ENCODE peak calls at places on chromosome 4, in ten cellular contexts. D is GM23248, J is thoracic aorta, X is uterus, E is caudate nucleus, C is mammary epithelial cell, L is spleen, A is H9, O is tibial nerve, K is kidney. U is an unnamed sample.
A peak's percentile ranks its signal among the peaks of the same experiment; 100 is the strongest.

GRCh38 chr4:100493756-100494155 is 24.1 kb downstream of the EMCN start:
- DNase-seq in D (peak; percentile 55), J (no peak), X (no peak), E (no peak), C (peak; percentile 19), L (no peak), A (no peak), O (no peak), K (no peak), U (no peak)

GRCh38 chr4:133147922-133148689 is 988 bp upstream of the PCDH10 start:
- DNase-seq in D (peak; percentile 43), J (no peak), X (no peak), E (peak; percentile 73), C (no peak), L (peak; percentile 69), A (peak; percentile 55), O (no peak), K (peak; percentile 61), U (no peak)

GRCh38 chr4:177064724-177065394 is 244.8 kb upstream of the NEIL3 start:
- DNase-seq in D (no peak), J (no peak), X (no peak), E (no peak), C (no peak), L (no peak), A (no peak), O (no peak), K (no peak), U (no peak)

GRCh38 chr4:74522251-74522991 is 77.5 kb downstream of the AREG start:
- DNase-seq in D (peak; percentile 68), J (no peak), X (no peak), E (no peak), C (no peak), L (no peak), A (no peak), O (no peak), K (no peak), U (no peak)

GRCh38 chr4:169557061-169557636 is 55.2 kb downstream of the NEK1 start:
- DNase-seq in D (no peak), J (no peak), X (no peak), E (no peak), C (no peak), L (no peak), A (no peak), O (no peak), K (no peak), U (no peak)

GRCh38 chr4:48594185-48594584 is 104.1 kb downstream of the ZAR1 start:
- DNase-seq in D (no peak), J (no peak), X (peak; percentile 17), E (no peak), C (no peak), L (no peak), A (no peak), O (no peak), K (no peak), U (no peak)

GRCh38 chr4:169906821-169907220 is 119.4 kb downstream of the MFAP3L start:
- DNase-seq in D (no peak), J (no peak), X (no peak), E (no peak), C (no peak), L (no peak), A (no peak), O (no peak), K (no peak), U (no peak)

GRCh38 chr4:79025170-79025569 is 85.9 kb upstream of the PAQR3 start:
- DNase-seq in D (no peak), J (no peak), X (no peak), E (no peak), C (no peak), L (no peak), A (no peak), O (no peak), K (no peak), U (no peak)

GRCh38 chr4:128524311-128524710 is 236.7 kb upstream of the PGRMC2 start:
- DNase-seq in D (peak; percentile 96), J (peak; percentile 56), X (peak; percentile 49), E (no peak), C (peak; percentile 80), L (no peak), A (no peak), O (no peak), K (peak; percentile 90), U (peak; percentile 69)

GRCh38 chr4:16862688-16863087 is 35.8 kb downstream of the LDB2 start:
- DNase-seq in D (no peak), J (no peak), X (peak; percentile 46), E (no peak), C (no peak), L (peak; percentile 77), A (no peak), O (no peak), K (peak; percentile 70), U (no peak)

GRCh38 chr4:27318740-27319139 is 458.1 kb downstream of the STIM2 start:
- DNase-seq in D (peak; percentile 52), J (no peak), X (no peak), E (no peak), C (peak; percentile 24), L (no peak), A (peak; percentile 80), O (no peak), K (no peak), U (no peak)

GRCh38 chr4:105666693-105667092 is 41.8 kb downstream of the INTS12 start:
- DNase-seq in D (peak; percentile 46), J (no peak), X (no peak), E (no peak), C (peak; percentile 39), L (no peak), A (no peak), O (no peak), K (no peak), U (no peak)

GRCh38 chr4:41881931-41882621 is 53.2 kb upstream of the TMEM33 start:
- DNase-seq in D (peak; percentile 19), J (no peak), X (no peak), E (no peak), C (no peak), L (peak; percentile 76), A (peak; percentile 41), O (no peak), K (no peak), U (no peak)

GRCh38 chr4:6177587-6178197 is 22.7 kb downstream of the JAKMIP1 start:
- DNase-seq in D (no peak), J (no peak), X (no peak), E (no peak), C (no peak), L (no peak), A (no peak), O (no peak), K (no peak), U (no peak)

GRCh38 chr4:162126754-162127153 is 37.0 kb downstream of the FSTL5 start:
- DNase-seq in D (no peak), J (no peak), X (no peak), E (no peak), C (no peak), L (no peak), A (no peak), O (no peak), K (no peak), U (no peak)
- H3K27ac ChIP-seq in D (no peak overlapping the region), J (no peak overlapping the region), X (no peak overlapping the region), E (no peak overlapping the region), C (no peak overlapping the region), L (no peak overlapping the region), A (no peak overlapping the region), O (no peak overlapping the region), K (no peak overlapping the region), U (no peak overlapping the region)

GRCh38 chr4:68872442-68873217 is 56.8 kb downstream of the UGT2B10 start:
- DNase-seq in D (no peak), J (no peak), X (no peak), E (no peak), C (no peak), L (no peak), A (no peak), O (no peak), K (no peak), U (no peak)
- H3K27ac ChIP-seq in D (no peak overlapping the region), J (no peak overlapping the region), X (no peak overlapping the region), E (no peak overlapping the region), C (no peak overlapping the region), L (no peak overlapping the region), A (no peak overlapping the region), O (no peak overlapping the region), K (no peak overlapping the region), U (no peak overlapping the region)

GRCh38 chr4:24820541-24820940 is 25.2 kb downstream of the SOD3 start:
- DNase-seq in D (no peak), J (no peak), X (no peak), E (no peak), C (no peak), L (no peak), A (no peak), O (no peak), K (no peak), U (no peak)

GRCh38 chr4:24824720-24825119 is 29.3 kb downstream of the SOD3 start:
- DNase-seq in D (no peak), J (no peak), X (no peak), E (no peak), C (peak; percentile 55), L (no peak), A (no peak), O (no peak), K (no peak), U (peak; percentile 52)
- H3K27ac ChIP-seq in D (no peak overlapping the region), J (no peak overlapping the region), X (no peak overlapping the region), E (no peak overlapping the region), C (no peak overlapping the region), L (no peak overlapping the region), A (no peak overlapping the region), O (no peak overlapping the region), K (no peak overlapping the region), U (no peak overlapping the region)

GRCh38 chr4:119039160-119039559 is 96.5 kb upstream of the MYOZ2 start:
- DNase-seq in D (no peak), J (no peak), X (no peak), E (no peak), C (no peak), L (no peak), A (no peak), O (no peak), K (no peak), U (no peak)

GRCh38 chr4:119041951-119042560 is 93.6 kb upstream of the MYOZ2 start:
- DNase-seq in D (peak; percentile 82), J (no peak), X (peak; percentile 70), E (no peak), C (peak; percentile 68), L (no peak), A (peak; percentile 70), O (peak; percentile 71), K (no peak), U (no peak)

GRCh38 chr4:119040261-119040660 is 95.4 kb upstream of the MYOZ2 start:
- DNase-seq in D (peak; percentile 46), J (no peak), X (no peak), E (no peak), C (no peak), L (no peak), A (no peak), O (no peak), K (no peak), U (no peak)

GRCh38 chr4:119039779-119040178 is 95.9 kb upstream of the MYOZ2 start:
- DNase-seq in D (no peak), J (no peak), X (no peak), E (no peak), C (no peak), L (no peak), A (peak; percentile 72), O (no peak), K (no peak), U (no peak)

DNA sequence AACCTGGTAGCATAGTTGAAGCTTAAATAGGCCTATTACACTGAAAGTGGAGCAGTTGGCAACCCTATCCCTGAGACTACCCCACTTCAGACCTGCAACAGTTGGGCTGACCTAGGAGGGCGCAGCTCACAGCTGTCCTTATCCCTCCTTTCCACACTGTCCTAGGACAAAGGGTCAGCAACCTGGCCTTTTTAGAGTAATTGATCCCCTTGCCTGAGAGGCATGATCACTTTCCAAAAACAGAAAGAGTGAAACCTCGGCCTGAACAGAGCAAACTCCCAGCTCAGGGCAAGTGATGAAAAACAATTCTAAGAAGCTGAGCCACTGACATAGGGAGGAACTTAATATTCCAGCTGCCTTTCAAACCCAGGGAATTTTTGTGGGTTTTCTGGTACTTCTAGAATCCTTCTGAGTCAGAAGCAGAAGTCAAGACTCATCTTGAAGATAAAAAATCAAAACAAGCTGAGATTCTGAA is 94.9 kb upstream of the MYOZ2 start:
- DNase-seq in D (peak; percentile 91), J (no peak), X (no peak), E (no peak), C (peak; percentile 83), L (no peak), A (peak; percentile 60), O (peak; percentile 40), K (no peak), U (no peak)
- H3K27ac ChIP-seq in D (peak overlapping the region; percentile 86), J (peak overlapping the region; percentile 83), X (peak overlapping the region; percentile 99), E (peak overlapping the region; percentile 32), C (peak overlapping the region; percentile 55), L (peak overlapping the region; percentile 42), A (no peak overlapping the region), O (peak overlapping the region; percentile 80), K (peak overlapping the region; percentile 45), U (peak overlapping the region; percentile 63)